ENCODE peak calls at places on chromosomes 6 and 20, in four cellular contexts. Q is mesothelial cell of epicardium; H is activated CD8-positive, alpha-beta memory T cell treated with anti-CD3 and anti-CD28 coated beads for 48 hours; C is posterior cingulate gyrus. Z is an unnamed sample.

GRCh38 chr6:118529756-118530155 is 18.3 kb upstream of the PLN start:
- DNase-seq in C (no peak), Q (no peak), H (no peak), Z (no peak)

GRCh38 chr6:35733633-35734032 is 3.2 kb upstream of the ARMC12 start:
- DNase-seq in Q (no peak), H (no peak), C (no peak), Z (no peak)

GRCh38 chr20:36836591-36837329 is 39.2 kb upstream of the TLDC2 start:
- DNase-seq in H (peak), C (no peak), Q (no peak), Z (peak)

GRCh38 chr6:117491916-117492315 is 9.4 kb downstream of the DCBLD1 start:
- DNase-seq in Q (no peak), C (no peak), H (no peak), Z (no peak)

GRCh38 chr6:145964948-145965366 is 799 bp upstream of the SHPRH start:
- DNase-seq in Q (no peak), H (no peak), C (no peak), Z (no peak)

GRCh38 chr6:132959927-132960326 is 145.6 kb downstream of the RPS12 start:
- DNase-seq in Q (no peak), C (no peak), H (no peak), Z (no peak)

GRCh38 chr6:40806479-40806878 is 219.3 kb upstream of the LRFN2 start:
- DNase-seq in Q (no peak), C (no peak), H (no peak), Z (no peak)

GRCh38 chr20:45861157-45862075 is 4.0 kb downstream of the ZSWIM3 start:
- DNase-seq in C (no peak), H (no peak), Q (no peak), Z (no peak)

GRCh38 chr20:52076164-52076563 is 115.4 kb downstream of the ZFP64 start:
- DNase-seq in C (no peak), H (no peak), Q (no peak), Z (no peak)

GRCh38 chr20:46011631-46012482 is 3.1 kb downstream of the MMP9 start:
- DNase-seq in Q (no peak), C (no peak), H (peak), Z (no peak)

GRCh38 chr6:15430181-15430580 is 184.3 kb downstream of the JARID2 start:
- DNase-seq in C (no peak), H (no peak), Q (no peak), Z (no peak)

GRCh38 chr20:62136283-62137091 is 6.7 kb downstream of the PSMA7 start:
- DNase-seq in Q (peak), H (no peak), C (peak), Z (peak)

Z was measured in stimulated activated CD4-positive, alpha-beta T cell treated with anti-CD3 and anti-CD28 coated beads, Interleukin-1b, Interleukin-23, amount 100 ng/mL, for 24 hours.